ENCODE peak calls at places on chromosomes 13 and 19, in four cellular contexts. Q, W, I and M are unnamed samples.

GRCh38 chr19:29724102-29724641 is 9.1 kb upstream of the C19orf12 start:
- DNase-seq in Q (no peak), W (no peak), I (no peak), M (no peak)

GRCh38 chr13:30581582-30581981 is 36.1 kb upstream of the USPL1 start:
- DNase-seq in Q (peak), W (no peak), I (no peak), M (no peak)

GRCh38 chr13:42991892-42992584 is at the start of gene EPSTI1:
- DNase-seq in Q (no peak), W (no peak), I (no peak), M (no peak)

GRCh38 chr13:106533101-106533939 is 2.1 kb downstream of the EFNB2 start:
- DNase-seq in Q (peak), W (no peak), I (no peak), M (no peak)

GRCh38 chr13:32585625-32586021 is 629 bp upstream of the PDS5B start:
- DNase-seq in Q (no peak), W (no peak), I (no peak), M (no peak)

GRCh38 chr19:51980116-51980736 is 6.4 kb downstream of the ZNF350 start:
- DNase-seq in Q (no peak), W (no peak), I (no peak), M (no peak)

GRCh38 chr19:52700673-52701072 is 34.2 kb downstream of the ZNF611 start:
- DNase-seq in Q (peak), W (no peak), I (no peak), M (no peak)

GRCh38 chr19:50214699-50215543 is 11.5 kb downstream of the MYH14 start:
- DNase-seq in Q (no peak), W (no peak), I (no peak), M (no peak)

GRCh38 chr13:46593403-46593802 is 40.4 kb downstream of the LRCH1 start:
- DNase-seq in Q (no peak), W (no peak), I (no peak), M (no peak)

DNA sequence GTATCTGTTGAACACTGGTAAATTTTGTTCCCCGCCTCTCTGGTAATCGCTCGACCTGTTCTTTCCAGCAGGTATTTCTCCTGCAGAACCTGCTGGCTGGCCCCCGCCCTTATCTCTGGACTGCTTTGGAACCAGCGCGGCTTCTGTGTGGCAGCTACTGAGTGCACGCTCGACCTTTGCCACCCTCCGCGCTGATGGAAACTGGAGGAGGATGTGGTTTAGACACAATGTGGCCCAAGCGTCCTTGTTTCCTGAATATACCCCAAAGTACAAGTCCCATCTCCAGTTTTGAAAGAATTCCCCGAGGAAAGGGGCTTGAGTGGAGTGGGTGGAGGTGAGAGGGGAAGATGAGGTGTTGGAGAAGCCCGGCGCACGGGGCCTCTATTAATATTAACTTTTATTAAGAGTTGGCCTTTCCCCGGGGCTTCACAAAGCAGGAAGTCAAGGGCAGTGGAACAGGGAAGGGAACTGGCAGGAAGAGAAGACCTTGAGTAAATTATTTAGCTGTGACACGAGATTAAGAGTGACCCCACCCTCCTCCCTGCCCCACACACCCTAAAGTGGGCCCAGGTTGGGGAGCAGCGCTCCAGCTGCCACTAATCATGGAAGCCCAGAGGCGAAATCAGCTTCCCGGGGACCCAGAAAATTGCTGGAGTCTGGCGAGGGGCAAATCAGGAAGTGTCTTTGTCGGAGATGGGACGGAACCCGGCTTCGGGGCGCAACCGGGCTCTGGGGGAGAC is 16.0 kb downstream of the CDX2 start:
- DNase-seq in Q (peak), W (no peak), I (no peak), M (no peak)
- TF ChIP-seq YY1 in Q (no peak), W (no peak), I (no peak), M (no peak)

GRCh38 chr19:47028372-47028672 is 8.7 kb downstream of the NPAS1 start:
- DNase-seq in Q (no peak), W (no peak), I (no peak), M (no peak)
- TF ChIP-seq SUZ12 in Q (no peak), W (no peak), I (no peak), M (no peak)

DNA sequence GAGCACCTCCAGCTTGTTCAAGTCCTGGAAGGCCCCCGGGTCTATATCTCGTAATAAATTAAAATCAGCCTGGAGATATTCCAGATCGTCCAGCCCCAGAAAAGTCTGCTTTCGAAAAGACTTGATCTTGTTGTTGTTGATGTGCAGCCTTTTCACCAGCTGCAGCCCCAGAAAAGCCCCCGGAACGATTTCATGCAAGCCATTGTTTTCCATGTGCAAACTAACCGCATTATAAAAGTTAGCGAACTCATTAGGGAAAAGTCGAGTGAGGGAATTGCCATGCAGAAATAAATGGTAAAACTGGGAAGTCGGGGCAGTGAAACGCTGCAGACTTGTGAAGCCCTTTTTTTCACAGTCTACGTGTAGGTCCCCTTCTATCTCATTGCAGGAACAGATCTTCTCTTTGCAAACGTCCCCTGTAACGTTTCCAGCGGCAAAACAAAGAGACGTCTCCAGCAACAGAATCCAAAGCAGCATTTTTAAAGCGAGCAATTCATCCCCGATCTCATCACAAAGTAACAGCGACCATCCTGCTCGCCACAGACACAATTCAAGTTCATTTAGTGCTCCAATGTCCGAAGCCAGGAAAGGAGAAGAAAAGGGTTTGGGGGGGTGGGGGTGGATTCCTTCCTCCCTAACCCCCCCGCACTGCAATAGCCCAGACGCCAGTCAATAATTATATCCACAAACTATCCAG is 1.1 kb downstream of the SLITRK1 start:
- DNase-seq in Q (no peak), W (no peak), I (no peak), M (no peak)
- H3K4me3 ChIP-seq in Q (no peak), W (peak), I (no peak), M (no peak)

DNA sequence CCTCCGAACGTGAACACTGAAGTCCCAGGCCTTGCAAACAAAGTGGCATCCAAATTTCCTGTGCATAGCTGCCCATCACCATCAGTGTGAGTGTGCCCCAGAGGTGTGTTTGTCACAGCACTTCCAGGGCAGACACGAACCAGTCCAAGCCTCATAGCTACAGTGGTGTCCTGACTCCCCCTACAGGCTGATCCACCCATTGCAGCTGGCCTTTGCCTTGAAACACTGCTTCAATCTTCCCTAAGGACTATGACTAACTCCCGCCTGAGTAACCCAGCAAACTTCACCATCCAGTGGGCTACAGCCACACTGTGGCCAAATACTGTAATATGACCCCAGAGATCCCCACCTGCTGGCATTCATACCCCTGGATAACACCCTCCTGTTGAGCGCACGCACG is 3.9 kb downstream of the ZNF266 start:
- DNase-seq in Q (no peak), W (peak), I (no peak), M (peak)
- TF ChIP-seq YY1 in Q (no peak), W (no peak), I (no peak), M (no peak)

GRCh38 chr19:18781047-18781600 is 10.0 kb downstream of the COMP start:
- DNase-seq in Q (no peak), W (no peak), I (no peak), M (no peak)

GRCh38 chr19:18780081-18780480 is 11.0 kb downstream of the COMP start:
- DNase-seq in Q (no peak), W (no peak), I (no peak), M (no peak)

GRCh38 chr19:18778826-18779354 is 12.2 kb downstream of the COMP start:
- DNase-seq in Q (no peak), W (no peak), I (no peak), M (no peak)

GRCh38 chr19:18781885-18782527 is 9.1 kb downstream of the COMP start:
- DNase-seq in Q (no peak), W (no peak), I (no peak), M (no peak)

DNA sequence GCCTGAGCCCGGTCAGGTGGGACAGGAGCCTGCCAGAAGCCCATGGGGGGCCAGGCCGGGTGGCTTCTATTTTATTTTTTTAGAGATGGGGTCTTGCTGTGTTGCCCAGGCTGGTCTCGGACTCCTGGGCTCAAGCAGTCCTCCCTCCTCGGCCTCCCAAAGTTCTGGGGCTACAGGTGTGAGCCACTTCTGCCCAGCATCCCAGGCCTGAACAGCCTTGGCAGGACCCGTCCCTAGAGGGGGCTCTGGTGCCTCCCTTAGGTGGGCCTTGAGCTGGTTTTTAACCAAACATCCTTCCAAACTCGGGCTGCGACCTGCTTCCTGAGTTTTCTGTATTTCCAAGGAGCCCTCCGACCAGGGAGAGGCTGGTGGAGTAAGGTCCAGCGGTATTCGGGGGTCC is 10.5 kb downstream of the COMP start:
- DNase-seq in Q (no peak), W (no peak), I (no peak), M (no peak)
- TF ChIP-seq SUZ12 in Q (no peak), W (no peak), I (no peak), M (no peak)